ENCODE peak calls at places on chromosomes 11 and 22, in four cellular contexts. E is fibroblast of lung, K is upper lobe of right lung, L is iPS DF 6.9. C is an unnamed sample.

GRCh38 chr11:73830261-73830660 is 42.6 kb downstream of the MRPL48 start:
- DNase-seq in E (no peak), K (no peak), L (no peak), C (no peak)

GRCh38 chr22:47808236-47808845 is 1045.9 kb downstream of the TBC1D22A start:
- DNase-seq in E (no peak), K (no peak), L (no peak), C (no peak)

GRCh38 chr22:29879738-29880137 is 3.2 kb upstream of the MTMR3 start:
- DNase-seq in E (no peak), K (no peak), L (no peak), C (no peak)

GRCh38 chr11:10305964-10306918 is 1.4 kb downstream of the ADM start:
- DNase-seq in E (no peak), K (no peak), L (no peak), C (peak; percentile 70)

GRCh38 chr11:6505577-6506240 is 8.6 kb downstream of the DNHD1 start:
- DNase-seq in E (peak; percentile 82), K (no peak), L (peak; percentile 25), C (peak; percentile 51)

GRCh38 chr11:86066606-86067229 is 2.2 kb downstream of the PICALM start:
- DNase-seq in E (no peak), K (no peak), L (no peak), C (no peak)

GRCh38 chr11:44623321-44623715 is 57.9 kb downstream of the CD82 start:
- DNase-seq in E (no peak), K (peak; percentile 46), L (no peak), C (no peak)

GRCh38 chr22:44199164-44199563 is 18.4 kb downstream of the PARVG start:
- DNase-seq in E (no peak), K (no peak), L (no peak), C (no peak)

GRCh38 chr11:34208266-34209135 is 103.1 kb downstream of the NAT10 start:
- DNase-seq in E (peak; percentile 56), K (no peak), L (no peak), C (no peak)

GRCh38 chr11:117195208-117195607 is 4.0 kb upstream of the TAGLN start:
- DNase-seq in E (no peak), K (no peak), L (no peak), C (no peak)

GRCh38 chr11:19768197-19768596 is 55.6 kb downstream of the NAV2 start:
- DNase-seq in E (no peak), K (no peak), L (no peak), C (no peak)

GRCh38 chr11:47175746-47176327 is 842 bp downstream of the ARFGAP2 start:
- DNase-seq in E (no peak), K (no peak), L (no peak), C (no peak)

GRCh38 chr11:32172771-32173170 is 81.9 kb downstream of the RCN1 start:
- DNase-seq in E (peak; percentile 32), K (no peak), L (no peak), C (peak; percentile 59)

GRCh38 chr11:107848345-107848744 is 10.2 kb downstream of the SLC35F2 start:
- DNase-seq in E (no peak), K (no peak), L (no peak), C (peak; percentile 38)

GRCh38 chr11:100980156-100980555 is 149.5 kb downstream of the PGR start:
- DNase-seq in E (no peak), K (no peak), L (no peak), C (peak; percentile 22)

GRCh38 chr11:12235945-12236743 is 125.8 kb downstream of the MICAL2 start:
- DNase-seq in E (peak; percentile 92), K (no peak), L (peak; percentile 25), C (peak; percentile 60)

GRCh38 chr11:106369224-106369623 is 291.8 kb downstream of the AASDHPPT start:
- DNase-seq in E (peak; percentile 7), K (no peak), L (no peak), C (no peak)

GRCh38 chr11:124612567-124613245 is 1.5 kb downstream of the PANX3 start:
- DNase-seq in E (no peak), K (no peak), L (no peak), C (peak; percentile 40)

GRCh38 chr11:120748485-120748814 is 236.9 kb downstream of the GRIK4 start:
- DNase-seq in E (no peak), K (no peak), L (no peak), C (no peak)

GRCh38 chr11:19253149-19253540 is 12.4 kb upstream of the E2F8 start:
- DNase-seq in E (no peak), K (no peak), L (no peak), C (no peak)

GRCh38 chr11:119108857-119109221 is 1.7 kb downstream of the C2CD2L start:
- DNase-seq in E (no peak), K (no peak), L (no peak), C (no peak)

GRCh38 chr11:114285599-114285998 is 10.6 kb upstream of the NNMT start:
- DNase-seq in E (peak; percentile 77), K (no peak), L (no peak), C (no peak)

GRCh38 chr11:109914809-109915653 is 178.2 kb upstream of the ZC3H12C start:
- DNase-seq in E (peak; percentile 66), K (no peak), L (no peak), C (no peak)

DNA sequence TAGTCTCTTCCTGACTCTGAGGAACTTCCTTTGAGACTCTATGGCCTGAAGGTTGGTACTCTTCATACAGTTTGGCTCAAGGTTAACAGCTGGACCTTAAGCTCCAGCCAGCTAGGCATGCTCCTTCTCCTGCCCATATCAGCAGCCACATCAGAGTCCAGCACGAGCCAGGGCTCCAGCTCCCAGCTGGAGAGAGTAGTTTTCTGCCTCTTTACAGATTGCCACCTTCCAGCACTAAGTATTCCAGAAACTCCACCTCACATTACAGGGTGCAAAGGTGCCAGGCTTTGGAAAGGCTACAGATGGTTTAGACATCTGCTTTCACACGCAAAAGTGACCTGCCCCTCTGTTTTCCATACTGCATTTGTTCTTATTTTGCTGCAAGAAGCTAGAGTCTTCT is 29.3 kb upstream of the UBASH3B start:
- DNase-seq in E (no peak), K (no peak), L (no peak), C (no peak)
- H3K4me1 ChIP-seq in E (no peaks in the 10 kb centered on the region), K (peaks cover 4% of the 10 kb centered on the region), L (no peaks in the 10 kb centered on the region), C (no peaks in the 10 kb centered on the region)

GRCh38 chr11:63846897-63847296 is 8.0 kb downstream of the MARK2 start:
- DNase-seq in E (no peak), K (no peak), L (no peak), C (no peak)
- H3K4me1 ChIP-seq in E (peaks cover 13% of the 10 kb centered on the region), K (peaks cover 57% of the 10 kb centered on the region), L (peaks cover 6% of the 10 kb centered on the region), C (peaks cover 35% of the 10 kb centered on the region)

DNA sequence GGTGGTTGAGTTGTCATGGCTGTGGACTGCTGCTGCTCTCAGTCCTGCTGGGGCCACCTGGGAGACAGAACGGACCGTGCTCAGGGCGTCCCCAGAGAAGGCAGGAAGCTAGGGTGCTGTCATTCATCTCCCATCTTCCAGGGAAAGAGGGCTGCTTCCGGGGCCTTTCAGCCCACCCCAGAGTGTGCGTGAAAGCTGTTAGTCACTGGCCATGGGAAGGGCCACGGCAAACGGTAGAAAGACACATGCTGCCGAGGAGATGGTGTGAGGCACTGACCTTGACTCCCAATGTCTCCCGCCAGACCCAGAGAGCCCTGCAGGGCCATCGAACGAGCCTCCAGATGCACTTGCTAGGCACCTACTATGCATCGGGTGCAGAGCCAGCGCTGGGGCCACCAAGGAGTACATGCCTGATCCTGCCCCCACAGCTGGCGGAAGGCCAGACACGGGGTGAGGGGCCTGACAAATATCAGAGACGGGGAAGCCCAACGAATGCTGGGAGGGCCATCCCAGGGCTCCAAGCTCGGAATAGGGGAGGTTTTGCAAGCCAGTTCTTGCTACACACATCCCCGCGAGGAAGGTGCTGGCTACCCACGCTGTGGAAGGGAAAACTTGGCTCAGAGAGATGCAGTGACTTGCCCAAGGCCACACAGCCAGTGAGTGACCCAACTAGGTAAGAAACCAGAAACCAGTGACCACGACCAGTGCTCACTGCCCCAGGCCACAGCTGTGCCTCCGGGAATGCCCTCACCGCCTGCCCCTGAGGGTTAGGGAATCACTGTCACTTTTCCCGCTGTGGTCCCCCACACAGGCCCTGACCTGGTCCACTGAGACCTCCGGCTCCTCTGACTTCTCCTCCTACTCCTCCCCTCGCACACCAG is 10.1 kb downstream of the RAC2 start:
- DNase-seq in E (no peak), K (no peak), L (no peak), C (no peak)
- H3K4me1 ChIP-seq in E (peaks cover 12% of the 10 kb centered on the region), K (peaks cover 16% of the 10 kb centered on the region), L (no peaks in the 10 kb centered on the region), C (no peaks in the 10 kb centered on the region)

GRCh38 chr11:66616379-66617147 is at the start of gene RBM14:
- DNase-seq in E (peak; percentile 99), K (peak; percentile 99), L (peak; percentile 97), C (peak; percentile 100)

GRCh38 chr11:66614073-66614472 is 2.4 kb upstream of the RBM14 start:
- DNase-seq in E (no peak), K (no peak), L (no peak), C (no peak)

GRCh38 chr11:66617148-66617814 is 851 bp downstream of the RBM14 start:
- DNase-seq in E (peak; percentile 62), K (peak; percentile 92), L (no peak), C (no peak)

GRCh38 chr11:66624450-66624849 is 8.0 kb downstream of the RBM14 start:
- DNase-seq in E (no peak), K (no peak), L (no peak), C (no peak)

GRCh38 chr11:66619080-66619554 is 2.7 kb downstream of the RBM14 start:
- DNase-seq in E (peak; percentile 75), K (no peak), L (no peak), C (no peak)
- H3K4me1 ChIP-seq in E (no peaks in the 10 kb centered on the region), K (peaks cover 56% of the 10 kb centered on the region), L (no peaks in the 10 kb centered on the region), C (peaks cover 34% of the 10 kb centered on the region)

DNA sequence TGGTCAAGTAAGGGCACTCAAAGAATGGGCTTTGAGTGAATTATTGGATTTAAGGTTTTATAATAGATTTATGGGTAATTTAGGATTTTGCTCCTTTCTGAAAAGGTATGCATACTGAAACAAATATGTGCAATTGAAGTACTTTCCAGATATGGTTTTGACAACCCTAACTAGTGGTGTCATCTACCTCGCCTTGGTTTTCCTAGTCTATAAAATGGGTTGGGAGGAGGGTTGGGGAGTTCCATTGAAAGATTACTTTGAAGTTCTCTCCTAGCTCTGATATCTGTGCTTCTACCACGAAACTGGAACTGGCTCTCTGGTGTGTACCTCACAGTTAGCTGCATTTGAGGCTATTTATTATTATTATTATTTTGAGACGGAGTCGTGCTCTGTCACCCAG is 431 bp upstream of the SPTBN2 start:
- DNase-seq in E (no peak), K (no peak), L (no peak), C (no peak)
- H3K4me1 ChIP-seq in E (no peaks in the 10 kb centered on the region), K (peaks cover 10% of the 10 kb centered on the region), L (peaks cover 2% of the 10 kb centered on the region), C (peaks cover 25% of the 10 kb centered on the region)

DNA sequence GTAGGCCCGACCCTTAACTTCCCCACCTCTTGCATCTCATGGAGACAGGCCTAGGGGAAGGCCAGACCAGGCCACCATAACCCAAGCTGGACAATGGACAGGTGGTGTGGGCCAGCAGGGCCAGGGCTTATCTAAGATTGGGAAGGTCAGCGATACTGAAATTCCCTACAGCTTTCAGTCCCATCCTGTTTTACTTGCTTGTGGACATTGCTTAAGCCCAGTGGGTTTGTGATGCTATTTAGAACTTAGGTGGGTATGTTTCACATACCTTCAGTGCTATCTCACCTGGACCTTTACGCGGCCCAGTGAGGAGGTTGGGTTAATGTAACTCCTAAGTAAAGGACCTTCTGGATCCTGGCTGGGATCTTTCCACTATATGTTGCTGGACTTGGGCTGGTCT is 1.7 kb downstream of the FADS2 start:
- DNase-seq in E (no peak), K (no peak), L (no peak), C (no peak)
- H3K4me1 ChIP-seq in E (peaks cover 24% of the 10 kb centered on the region), K (peaks cover 27% of the 10 kb centered on the region), L (peaks cover 13% of the 10 kb centered on the region), C (peaks cover 44% of the 10 kb centered on the region)

DNA sequence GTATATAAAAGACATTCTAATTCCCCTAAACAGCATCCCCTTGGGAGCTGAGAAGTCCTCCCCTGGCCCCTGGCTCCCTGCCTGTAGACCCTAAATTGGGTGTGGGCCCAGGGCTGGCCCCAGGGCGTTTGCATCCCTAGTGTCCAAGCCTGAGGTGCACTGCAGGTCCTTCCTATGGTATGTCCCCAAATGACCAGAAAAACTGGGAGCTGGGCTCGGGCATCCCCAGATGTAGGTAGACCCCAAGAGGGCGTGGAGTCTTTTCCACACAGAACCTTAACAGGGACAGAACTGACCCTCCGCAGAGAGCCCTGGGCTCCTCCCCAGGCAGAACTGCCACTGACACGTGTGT is 782 bp upstream of the OSBPL5 start:
- DNase-seq in E (no peak), K (no peak), L (no peak), C (no peak)
- H3K4me1 ChIP-seq in E (peaks cover 24% of the 10 kb centered on the region), K (peaks cover 37% of the 10 kb centered on the region), L (peaks cover 18% of the 10 kb centered on the region), C (peaks cover 42% of the 10 kb centered on the region)

C was measured in neural progenitor cell.